ENCODE peak calls at places on chromosomes 1 and 21, in five cellular contexts. W is SK-N-SH, Z is HepG2, G is K562, R is GM12878. F is an unnamed sample.

GRCh38 chr1:44811714-44812151 is 3.4 kb downstream of the BTBD19 start:
- DNase-seq in Z (no peak), W (peak; percentile 47), R (no peak), G (peak; percentile 57), F (no peak)

GRCh38 chr1:64041366-64042131 is 161.9 kb upstream of the UBE2U start:
- DNase-seq in W (no peak), Z (no peak), R (no peak), G (no peak), F (no peak)

GRCh38 chr1:209218986-209219385 is 364.5 kb upstream of the CAMK1G start:
- DNase-seq in Z (no peak), G (no peak), W (no peak), R (no peak), F (no peak)

GRCh38 chr1:240414237-240414636 is 197.7 kb downstream of the GREM2 start:
- DNase-seq in Z (no peak), W (no peak), R (no peak), G (no peak), F (no peak)

GRCh38 chr1:121522061-121522759 is 337.4 kb downstream of the SRGAP2C start:
- DNase-seq in W (no peak), G (no peak), Z (peak; percentile 99), R (no peak), F (no peak)

GRCh38 chr1:114779722-114780121 is 763 bp downstream of the SIKE1 start:
- DNase-seq in W (no peak), Z (no peak), R (no peak), G (no peak), F (no peak)

GRCh38 chr1:209076688-209077087 is 506.8 kb upstream of the CAMK1G start:
- DNase-seq in G (no peak), Z (no peak), W (no peak), R (no peak), F (no peak)

GRCh38 chr1:169914534-169914933 is 20.8 kb upstream of the SCYL3 start:
- DNase-seq in W (no peak), G (no peak), Z (no peak), R (no peak), F (no peak)

GRCh38 chr1:91754348-91754747 is 131.6 kb downstream of the TGFBR3 start:
- DNase-seq in Z (no peak), G (no peak), R (no peak), W (no peak), F (no peak)

GRCh38 chr1:153883223-153883622 is 39.5 kb downstream of the GATAD2B start:
- DNase-seq in R (no peak), Z (no peak), W (no peak), G (no peak), F (no peak)

GRCh38 chr1:109933856-109934711 is 23.4 kb downstream of the CSF1 start:
- DNase-seq in Z (peak; percentile 55), G (peak; percentile 49), R (no peak), W (no peak), F (no peak)

GRCh38 chr1:31376374-31377134 is 3.7 kb upstream of the FABP3 start:
- DNase-seq in Z (peak; percentile 32), W (peak; percentile 90), R (no peak), G (peak; percentile 52), F (peak; percentile 63)

GRCh38 chr1:43768168-43768567 is 60.8 kb downstream of the ST3GAL3 start:
- DNase-seq in G (no peak), R (no peak), W (no peak), Z (no peak), F (no peak)

GRCh38 chr21:29332461-29333354 is 34.0 kb downstream of the BACH1 start:
- DNase-seq in W (no peak), R (no peak), Z (no peak), G (no peak), F (no peak)

GRCh38 chr21:43876605-43877004 is 11.6 kb downstream of the AGPAT3 start:
- DNase-seq in W (no peak), G (no peak), Z (no peak), R (no peak), F (no peak)

GRCh38 chr1:113390871-113391642 is 742 bp downstream of the MAGI3 start:
- DNase-seq in Z (no peak), W (peak; percentile 40), G (peak; percentile 21), R (no peak), F (no peak)

GRCh38 chr21:36708512-36709029 is 9.7 kb downstream of the SIM2 start:
- DNase-seq in Z (no peak), G (no peak), R (no peak), W (no peak), F (no peak)

GRCh38 chr1:208534979-208535378 is 290.8 kb upstream of the PLXNA2 start:
- DNase-seq in W (no peak), G (no peak), R (no peak), Z (no peak), F (no peak)

GRCh38 chr1:218496561-218496960 is 151.4 kb downstream of the TGFB2 start:
- DNase-seq in W (no peak), Z (peak; percentile 47), R (no peak), G (no peak), F (peak; percentile 36)

GRCh38 chr1:46102769-46103476 is 29.5 kb downstream of the PIK3R3 start:
- DNase-seq in R (no peak), W (no peak), Z (no peak), G (no peak), F (no peak)

GRCh38 chr1:164688791-164689190 is 129.8 kb downstream of the PBX1 start:
- DNase-seq in G (no peak), Z (no peak), W (no peak), R (no peak), F (no peak)

GRCh38 chr1:168585191-168585590 is 8.8 kb downstream of the XCL1 start:
- DNase-seq in Z (no peak), G (no peak), W (no peak), R (no peak), F (no peak)

GRCh38 chr1:87061742-87062156 is 147.3 kb downstream of the HS2ST1 start:
- DNase-seq in W (no peak), G (no peak), R (peak; percentile 66), Z (no peak), F (no peak)

GRCh38 chr1:161216945-161217712 is 2.0 kb downstream of the FCER1G start:
- DNase-seq in R (peak; percentile 92), W (no peak), G (no peak), Z (peak; percentile 59), F (no peak)

GRCh38 chr1:95957748-95958147 is 723.7 kb downstream of the RWDD3 start:
- DNase-seq in W (no peak), R (no peak), Z (no peak), G (no peak), F (no peak)

GRCh38 chr1:180155202-180155682 is 573 bp downstream of the QSOX1 start:
- DNase-seq in Z (no peak), W (no peak), R (no peak), G (no peak), F (no peak)
- TF ChIP-seq YY1 in Z (no peak), W (no peak), R (no peak), G (no peak), F (no peak)

GRCh38 chr1:26044971-26045711 is 777 bp downstream of the SLC30A2 start:
- DNase-seq in R (no peak), Z (no peak), W (peak; percentile 52), G (peak; percentile 70), F (no peak)
- TF ChIP-seq YY1 in R (no peak), Z (no peak), W (no peak), G (no peak), F (no peak)

GRCh38 chr1:108121361-108122143 is 78.6 kb downstream of the SLC25A24 start:
- DNase-seq in R (no peak), W (no peak), G (peak; percentile 63), Z (peak; percentile 6), F (no peak)
- TF ChIP-seq YY1 in R (no peak), W (no peak), G (no peak), Z (no peak), F (no peak)

DNA sequence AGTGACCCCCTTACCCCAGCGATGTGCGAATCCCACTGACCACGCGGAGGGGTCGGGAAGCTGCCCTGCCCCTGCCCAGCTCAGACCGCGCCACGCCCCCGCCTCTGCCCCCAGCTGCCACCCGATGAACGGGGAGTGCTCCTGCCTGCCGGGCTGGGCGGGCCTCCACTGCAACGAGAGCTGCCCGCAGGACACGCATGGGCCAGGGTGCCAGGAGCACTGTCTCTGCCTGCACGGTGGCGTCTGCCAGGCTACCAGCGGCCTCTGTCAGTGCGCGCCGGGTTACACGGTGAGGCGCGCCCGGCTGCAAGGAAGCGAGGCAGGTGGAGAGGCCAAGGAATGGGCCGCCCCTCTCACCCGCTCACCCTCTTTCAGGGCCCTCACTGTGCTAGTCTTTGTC is 11.9 kb upstream of the LRRC71 start:
- DNase-seq in W (no peak), R (no peak), Z (no peak), G (no peak), F (no peak)
- TF ChIP-seq YY1 in W (no peak), R (no peak), Z (no peak), G (no peak), F (no peak)

GRCh38 chr21:41507521-41508414 is at the start of gene TMPRSS2:
- DNase-seq in G (no peak), R (no peak), W (no peak), Z (no peak), F (no peak)
- TF ChIP-seq YY1 in G (no peak), R (no peak), W (no peak), Z (no peak), F (no peak)

F was measured in NT2/D1.